ENCODE peak calls at places on chromosomes 3 and 15, in seven cellular contexts. R is K562, Y is BJ, H is hepatocyte, G is astrocyte of the spinal cord, V is foreskin fibroblast, S is tibial artery. X is an unnamed sample.

GRCh38 chr3:138230525-138230924 is 43.4 kb downstream of the ARMC8 start:
- DNase-seq in G (peak), H (no peak), S (no peak), R (no peak), Y (peak), V (no peak), X (no peak)

GRCh38 chr3:188664795-188665194 is 507.0 kb upstream of the TPRG1 start:
- DNase-seq in Y (no peak), V (no peak), S (no peak), H (no peak), R (peak), G (no peak), X (no peak)

GRCh38 chr3:179071161-179071568 is 444 bp downstream of the ZMAT3 start:
- DNase-seq in R (no peak), V (no peak), G (peak), Y (no peak), S (peak), H (peak), X (no peak)

GRCh38 chr3:194323785-194324735 is 27.1 kb downstream of the CPN2 start:
- DNase-seq in H (peak), R (peak), V (peak), S (no peak), G (peak), Y (no peak), X (peak)

GRCh38 chr3:37630441-37630840 is 231.2 kb upstream of the CTDSPL start:
- DNase-seq in V (no peak), Y (no peak), G (no peak), S (no peak), R (no peak), H (no peak), X (no peak)

GRCh38 chr3:51894939-51895338 is 8.2 kb downstream of the IQCF1 start:
- DNase-seq in H (no peak), V (no peak), Y (no peak), R (no peak), S (no peak), G (no peak), X (no peak)

GRCh38 chr3:165206454-165207266 is 10.5 kb upstream of the SLITRK3 start:
- DNase-seq in S (peak), R (no peak), Y (peak), H (peak), V (peak), G (peak), X (peak)

GRCh38 chr3:5442786-5443138 is 255.3 kb downstream of the EDEM1 start:
- DNase-seq in V (no peak), H (no peak), R (no peak), S (no peak), Y (no peak), G (no peak), X (no peak)

GRCh38 chr15:62802612-62803011 is 239.9 kb upstream of the TPM1 start:
- DNase-seq in H (no peak), Y (no peak), R (no peak), G (no peak), S (no peak), V (no peak), X (no peak)

GRCh38 chr3:125207949-125208568 is 4.5 kb downstream of the SLC12A8 start:
- DNase-seq in G (no peak), Y (no peak), H (no peak), R (no peak), V (no peak), S (no peak), X (no peak)

GRCh38 chr3:191235331-191236314 is 36.6 kb downstream of the OSTN start:
- DNase-seq in S (no peak), V (peak), H (no peak), Y (peak), R (no peak), G (peak), X (no peak)

GRCh38 chr3:149790265-149790664 is 2.1 kb downstream of the ANKUB1 start:
- DNase-seq in R (no peak), G (no peak), S (no peak), Y (no peak), H (no peak), V (peak), X (no peak)

GRCh38 chr15:69852482-69853275 is 245.0 kb downstream of the TLE3 start:
- DNase-seq in R (no peak), Y (peak), H (no peak), V (no peak), S (no peak), G (peak), X (no peak)

GRCh38 chr15:40098489-40099261 is 10.0 kb downstream of the BMF start:
- DNase-seq in V (peak), R (peak), Y (peak), H (peak), S (peak), G (peak), X (peak)

GRCh38 chr15:62549345-62549970 is 384.4 kb upstream of the C2CD4B start:
- DNase-seq in Y (no peak), G (peak), V (peak), R (peak), H (peak), S (no peak), X (no peak)

DNA sequence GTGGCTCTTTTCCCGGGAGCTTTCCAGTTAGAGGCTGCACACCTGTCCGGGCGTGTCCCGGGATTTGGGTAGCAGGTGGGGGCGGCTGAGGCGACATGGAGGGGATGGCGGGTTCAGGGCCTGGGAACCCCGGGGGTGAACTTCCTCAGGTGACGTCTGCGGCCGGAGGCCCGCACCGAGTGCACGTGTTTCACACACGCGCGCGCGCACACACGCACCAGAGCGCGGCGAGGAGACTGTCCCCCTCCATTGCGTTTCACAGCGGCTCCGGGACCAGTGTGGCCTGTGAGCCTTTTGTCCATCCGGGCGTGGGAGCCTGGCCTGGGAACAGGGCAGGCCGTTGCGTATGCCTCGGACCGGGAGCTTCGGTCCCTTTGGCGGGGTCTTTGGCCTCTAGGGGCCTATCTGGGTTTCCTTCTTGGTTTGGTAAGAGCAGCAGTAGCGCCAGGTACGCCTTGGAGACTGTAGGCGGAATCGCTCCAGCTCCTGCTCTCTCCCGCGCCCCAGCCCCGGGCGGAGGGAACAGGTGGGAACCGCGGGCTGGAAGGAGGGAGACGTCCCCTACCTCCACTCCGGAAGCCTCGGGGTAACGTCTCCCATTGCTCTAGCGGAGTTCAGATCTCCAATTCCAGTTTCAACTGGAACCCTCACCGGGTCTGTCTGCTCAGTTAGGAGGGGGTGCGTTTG is 220.0 kb downstream of the MEIS2 start:
- DNase-seq in H (no peak), Y (no peak), V (no peak), R (no peak), G (no peak), S (no peak), X (no peak)
- H3K4me3 ChIP-seq in H (peak), Y (no peak), V (no peak), R (no peak), G (no peak), S (peak), X (no peak)

GRCh38 chr15:52256366-52256765 is 39.2 kb downstream of the MYO5C start:
- DNase-seq in V (peak), R (peak), H (peak), G (peak), Y (peak), S (peak), X (peak)
- H3K4me3 ChIP-seq in V (no peak), R (no peak), H (no peak), G (no peak), Y (no peak), S (no peak), X (no peak)

GRCh38 chr3:66531256-66531655 is 30.4 kb upstream of the LRIG1 start:
- DNase-seq in Y (no peak), S (no peak), R (no peak), H (no peak), G (no peak), V (no peak), X (no peak)

GRCh38 chr3:66520716-66521115 is 19.9 kb upstream of the LRIG1 start:
- DNase-seq in G (peak), V (no peak), R (no peak), Y (no peak), S (no peak), H (no peak), X (no peak)

GRCh38 chr3:66527253-66527652 is 26.4 kb upstream of the LRIG1 start:
- DNase-seq in H (no peak), V (no peak), Y (no peak), S (no peak), R (no peak), G (no peak), X (no peak)

DNA sequence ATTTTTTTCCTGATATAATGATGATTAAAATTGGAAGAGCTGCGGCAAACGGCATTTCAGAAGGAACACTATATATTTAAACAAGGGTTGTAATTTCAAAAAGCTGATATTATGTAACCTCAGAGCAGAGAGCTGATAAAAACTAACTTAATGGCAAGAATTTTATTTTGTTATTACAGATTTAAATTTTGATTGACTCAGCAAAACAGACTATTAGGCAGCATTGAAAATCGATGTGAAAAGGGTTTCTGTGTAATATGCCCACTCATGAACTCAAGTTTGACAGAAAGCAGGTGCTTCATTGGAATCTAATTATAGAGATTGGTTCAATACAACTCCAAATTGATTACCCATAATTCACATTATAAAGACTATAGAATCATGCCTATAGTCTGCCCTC is 24.9 kb upstream of the LRIG1 start:
- DNase-seq in S (no peak), G (no peak), R (no peak), Y (no peak), V (no peak), H (no peak), X (no peak)
- H3K4me3 ChIP-seq in S (no peak), G (no peak), R (no peak), Y (no peak), V (no peak), H (no peak), X (no peak)

GRCh38 chr3:128492353-128493220 is at the start of gene GATA2:
- DNase-seq in Y (no peak), H (peak), V (peak), S (peak), R (no peak), G (no peak), X (no peak)

GRCh38 chr3:128489860-128490649 is 2.9 kb downstream of the GATA2 start:
- DNase-seq in R (no peak), G (no peak), S (peak), V (peak), Y (no peak), H (peak), X (no peak)

GRCh38 chr3:128490650-128491070 is 2.3 kb downstream of the GATA2 start:
- DNase-seq in H (no peak), V (peak), G (no peak), R (no peak), Y (no peak), S (peak), X (no peak)

GRCh38 chr3:128491900-128492352 is 1.1 kb downstream of the GATA2 start:
- DNase-seq in V (peak), Y (no peak), R (no peak), H (no peak), S (no peak), G (peak), X (no peak)

DNA sequence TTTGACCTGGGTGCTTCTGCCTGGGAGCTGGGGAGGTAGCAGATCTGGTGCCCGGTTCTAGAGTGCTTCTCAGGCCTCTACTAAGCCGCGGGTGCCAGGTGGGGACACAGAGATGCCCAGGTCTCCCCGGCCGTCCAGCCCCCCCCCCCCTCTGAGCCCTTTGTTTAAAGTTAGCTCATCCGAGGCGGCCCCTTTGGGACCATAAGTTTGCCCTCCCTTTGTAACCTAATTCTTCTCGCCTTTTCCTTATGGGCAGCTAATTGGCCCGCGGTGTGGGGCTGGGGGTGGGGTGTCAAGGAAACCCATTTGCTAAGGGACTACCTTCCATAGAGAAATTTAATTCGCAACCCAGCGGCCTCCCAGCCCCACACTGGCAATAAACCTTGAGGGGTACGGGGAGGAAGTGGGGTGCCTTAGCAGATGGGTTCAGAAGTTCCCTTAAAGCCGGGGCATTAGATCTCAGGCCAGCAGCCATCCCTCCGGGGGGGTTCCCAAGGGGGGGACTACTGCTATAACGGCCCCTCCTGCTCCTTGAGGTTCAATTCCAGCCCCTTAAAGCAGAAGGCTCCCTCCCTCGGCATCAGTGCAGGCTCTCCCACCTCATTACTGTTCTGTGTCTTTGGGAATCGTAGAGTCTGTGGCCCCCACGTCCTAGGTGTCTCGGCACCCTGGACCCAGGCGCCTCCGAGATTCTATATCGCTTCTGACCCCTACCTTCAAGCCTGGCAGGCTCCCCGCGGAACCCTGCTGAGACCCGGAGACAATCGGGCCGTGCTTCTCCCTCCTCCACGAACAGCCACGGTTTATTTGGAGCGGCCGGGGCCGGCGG is 1.7 kb downstream of the GATA2 start:
- DNase-seq in G (no peak), H (no peak), S (peak), V (no peak), R (no peak), Y (no peak), X (no peak)
- H3K4me3 ChIP-seq in G (no peak), H (no peak), S (no peak), V (peak), R (peak), Y (peak), X (peak)

GRCh38 chr3:186614597-186615483 is 2.0 kb downstream of the AHSG start:
- DNase-seq in S (peak), R (peak), Y (no peak), V (peak), H (peak), G (peak), X (peak)

GRCh38 chr3:186612065-186612464 is 795 bp upstream of the AHSG start:
- DNase-seq in H (no peak), V (no peak), S (no peak), R (no peak), Y (no peak), G (no peak), X (no peak)

GRCh38 chr3:186614266-186614596 is 1.4 kb downstream of the AHSG start:
- DNase-seq in V (no peak), S (no peak), H (no peak), Y (no peak), R (no peak), G (no peak), X (no peak)

GRCh38 chr3:186612721-186613636 is at the start of gene AHSG:
- DNase-seq in Y (no peak), S (no peak), G (no peak), H (peak), R (no peak), V (no peak), X (no peak)

DNA sequence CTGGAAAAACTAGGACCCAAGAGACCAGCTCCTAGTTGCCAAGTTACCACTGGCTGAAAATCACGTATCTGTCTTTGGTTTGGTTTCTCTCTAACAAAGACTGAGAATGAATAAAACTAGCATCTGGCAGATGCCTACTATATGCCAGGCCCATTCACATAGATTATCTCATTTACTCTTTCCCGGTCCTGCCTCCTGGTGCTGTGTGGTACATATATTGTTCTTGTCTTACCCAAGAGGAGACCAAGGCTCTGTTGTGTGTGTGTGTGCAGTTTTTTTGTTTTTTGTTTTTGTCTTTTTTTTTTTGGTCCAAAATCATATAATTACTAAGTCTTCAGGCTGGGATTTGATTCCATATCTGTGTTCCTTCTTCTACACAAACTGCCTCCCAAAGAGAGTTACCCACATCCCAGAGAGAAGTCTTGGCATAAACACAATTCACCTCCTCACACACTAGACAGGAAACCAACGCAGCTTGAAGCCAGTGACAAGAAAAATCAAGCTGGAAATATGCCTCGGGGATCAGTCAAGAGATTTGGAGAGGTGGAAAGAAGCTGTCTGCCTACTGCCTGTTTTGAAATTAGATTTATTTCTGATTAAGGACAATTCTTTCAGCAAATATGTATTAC is 891 bp downstream of the AHSG start:
- DNase-seq in S (no peak), H (no peak), R (no peak), V (no peak), G (peak), Y (no peak), X (no peak)
- H3K4me3 ChIP-seq in S (no peak), H (no peak), R (no peak), V (no peak), G (no peak), Y (no peak), X (no peak)

DNA sequence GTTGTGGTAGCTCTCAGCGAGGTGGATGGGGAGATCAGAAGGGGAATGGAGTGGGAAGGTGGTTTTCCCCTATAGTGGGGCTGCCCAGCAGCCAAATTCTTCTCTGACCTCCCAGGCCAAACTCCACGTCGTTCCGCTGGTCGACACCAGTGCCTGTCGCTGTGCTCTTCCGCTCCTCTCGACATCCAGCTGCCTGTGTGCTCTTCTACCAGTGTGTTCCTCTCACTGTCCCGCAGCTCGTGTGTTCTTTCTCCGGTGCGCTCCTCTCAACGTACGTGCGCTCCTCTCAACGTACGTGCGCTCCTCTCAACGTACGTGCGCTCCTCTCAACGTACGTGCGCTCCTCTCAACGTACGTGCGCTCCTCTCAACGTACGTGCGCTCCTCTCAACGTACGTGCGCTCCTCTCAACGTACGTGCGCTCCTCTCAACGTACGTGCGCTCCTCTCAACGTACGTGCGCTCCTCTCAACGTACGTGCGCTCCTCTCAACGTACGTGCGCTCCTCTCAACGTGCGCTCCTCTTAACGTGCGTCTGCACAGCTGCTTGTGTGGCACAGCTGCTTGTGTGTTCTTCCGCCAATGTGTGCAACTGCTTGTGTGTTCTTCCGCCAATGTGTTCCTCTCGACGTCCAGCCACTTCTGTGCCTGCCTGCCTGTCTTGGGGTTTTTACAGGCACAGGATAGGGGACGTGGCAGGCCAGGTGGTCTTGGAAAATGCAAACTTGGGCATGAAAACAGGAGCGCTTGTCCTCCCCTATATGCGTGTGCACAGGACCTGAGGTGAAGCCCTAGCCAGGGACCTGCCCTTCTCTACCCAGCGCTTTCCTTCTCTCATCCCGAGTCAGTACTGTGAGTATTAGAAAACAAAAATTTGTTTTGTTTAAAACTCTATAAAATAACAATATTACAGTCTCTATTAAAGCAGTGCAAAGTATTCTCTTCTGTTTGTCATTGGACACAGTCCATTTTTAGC is 991.1 kb downstream of the GBE1 start:
- DNase-seq in H (no peak), G (peak), S (no peak), V (no peak), R (peak), Y (no peak), X (no peak)
- H3K4me3 ChIP-seq in H (no peak), G (peak), S (no peak), V (no peak), R (peak), Y (peak), X (no peak)

X was measured in heart left ventricle.